ENCODE peak calls at places on chromosomes 2 and 18, in seven cellular contexts. U, P, W, B, X, V and Q are unnamed samples.
A peak's percentile ranks its signal among the peaks of the same experiment; 100 is the strongest.

GRCh38 chr2:54331095-54331835 is 75.2 kb upstream of the TSPYL6 start:
- DNase-seq in V (no peak), W (no peak), X (no peak), U (peak; percentile 14), B (no peak), P (no peak), Q (no peak)

GRCh38 chr2:206610451-206610850 is 31.8 kb upstream of the FAM237A start:
- DNase-seq in V (no peak), P (no peak), B (no peak), X (no peak), W (no peak), U (no peak), Q (no peak)

GRCh38 chr2:214810670-214811069 is 1.2 kb upstream of the BARD1 start:
- DNase-seq in U (no peak), W (no peak), V (no peak), X (peak; percentile 45), P (no peak), B (no peak), Q (no peak)

GRCh38 chr2:35408320-35408719 is 947.3 kb upstream of the CRIM1 start:
- DNase-seq in P (no peak), V (no peak), B (no peak), U (no peak), W (no peak), X (no peak), Q (no peak)

GRCh38 chr2:180145163-180145562 is 138.1 kb upstream of the CWC22 start:
- DNase-seq in P (no peak), V (no peak), X (no peak), U (no peak), W (no peak), B (no peak), Q (no peak)

GRCh38 chr2:109265953-109266352 is 136.9 kb downstream of the SH3RF3 start:
- DNase-seq in P (no peak), V (no peak), U (no peak), W (no peak), B (no peak), X (no peak), Q (no peak)

GRCh38 chr2:51795248-51795888 is 763.4 kb upstream of the NRXN1 start:
- DNase-seq in P (no peak), W (peak; percentile 19), X (no peak), V (no peak), U (no peak), B (no peak), Q (no peak)

GRCh38 chr2:189901664-189902063 is 117.4 kb downstream of the PMS1 start:
- DNase-seq in U (no peak), W (no peak), X (no peak), V (no peak), B (no peak), P (no peak), Q (no peak)

GRCh38 chr2:61135510-61135909 is 26.5 kb upstream of the C2orf74 start:
- DNase-seq in P (no peak), W (peak; percentile 61), B (peak; percentile 41), X (no peak), V (peak; percentile 24), U (no peak), Q (peak; percentile 42)

GRCh38 chr2:9565436-9566153 is 10.0 kb upstream of the ADAM17 start:
- DNase-seq in U (no peak), V (peak; percentile 86), W (peak; percentile 85), B (peak; percentile 91), P (no peak), X (no peak), Q (peak; percentile 91)

GRCh38 chr2:179250084-179250483 is 14.5 kb downstream of the SESTD1 start:
- DNase-seq in B (no peak), U (no peak), V (no peak), W (no peak), X (no peak), P (no peak), Q (no peak)

GRCh38 chr2:42456126-42456839 is 37.5 kb downstream of the KCNG3 start:
- DNase-seq in X (no peak), W (no peak), U (no peak), P (no peak), B (no peak), V (no peak), Q (no peak)

GRCh38 chr2:235740821-235741220 is 247.0 kb downstream of the AGAP1 start:
- DNase-seq in V (no peak), U (no peak), B (no peak), X (no peak), W (peak; percentile 22), P (no peak), Q (no peak)

GRCh38 chr2:52572469-52572894 is 1195.1 kb upstream of the CHAC2 start:
- DNase-seq in X (no peak), P (no peak), W (no peak), B (no peak), V (no peak), U (no peak), Q (no peak)

GRCh38 chr2:204264068-204264693 is 281.1 kb upstream of the PARD3B start:
- DNase-seq in V (no peak), P (no peak), W (no peak), B (no peak), X (no peak), U (no peak), Q (no peak)

GRCh38 chr2:56313541-56313940 is 129.8 kb downstream of the CCDC85A start:
- DNase-seq in P (no peak), W (no peak), U (no peak), X (no peak), V (no peak), B (no peak), Q (peak; percentile 35)

GRCh38 chr18:63567276-63567675 is 19.9 kb upstream of the SERPINB13 start:
- DNase-seq in W (no peak), P (no peak), V (no peak), X (no peak), B (no peak), U (no peak), Q (no peak)

GRCh38 chr2:22124003-22124402 is 1000.2 kb downstream of the TDRD15 start:
- DNase-seq in V (no peak), P (no peak), U (no peak), X (no peak), W (peak; percentile 18), B (no peak), Q (no peak)

GRCh38 chr2:11109002-11109401 is 46.3 kb upstream of the SLC66A3 start:
- DNase-seq in B (no peak), X (no peak), P (no peak), W (no peak), U (no peak), V (no peak), Q (no peak)

GRCh38 chr18:77130229-77131099 is 2.1 kb downstream of the MBP start:
- DNase-seq in V (no peak), B (no peak), P (peak; percentile 48), W (no peak), U (no peak), X (peak; percentile 45), Q (no peak)

GRCh38 chr2:209977386-209978239 is 24.8 kb upstream of the RPE start:
- DNase-seq in X (no peak), U (peak; percentile 30), B (peak; percentile 20), P (no peak), W (peak; percentile 44), V (peak; percentile 10), Q (peak; percentile 17)

GRCh38 chr2:169005080-169005598 is 26.0 kb downstream of the ABCB11 start:
- DNase-seq in X (no peak), U (no peak), P (no peak), V (no peak), W (no peak), B (no peak), Q (no peak)

GRCh38 chr2:207087046-207087902 is 78.5 kb downstream of the KLF7 start:
- DNase-seq in W (no peak), B (no peak), X (no peak), V (no peak), U (no peak), P (no peak), Q (no peak)

GRCh38 chr18:73458186-73458964 is 590.6 kb upstream of the NETO1 start:
- DNase-seq in W (no peak), P (no peak), V (peak; percentile 24), B (peak; percentile 40), U (no peak), X (no peak), Q (peak; percentile 32)
- TF ChIP-seq CTCF in W (no peak), P (no peak), V (no peak), B (no peak), U (no peak), X (no peak), Q (no peak)

GRCh38 chr2:102387763-102388546 is 32.4 kb downstream of the IL18R1 start:
- DNase-seq in V (no peak), P (no peak), X (no peak), U (peak; percentile 48), B (no peak), W (no peak), Q (no peak)
- TF ChIP-seq CTCF in V (no peak), P (no peak), X (no peak), U (no peak), B (no peak), W (no peak), Q (no peak)

DNA sequence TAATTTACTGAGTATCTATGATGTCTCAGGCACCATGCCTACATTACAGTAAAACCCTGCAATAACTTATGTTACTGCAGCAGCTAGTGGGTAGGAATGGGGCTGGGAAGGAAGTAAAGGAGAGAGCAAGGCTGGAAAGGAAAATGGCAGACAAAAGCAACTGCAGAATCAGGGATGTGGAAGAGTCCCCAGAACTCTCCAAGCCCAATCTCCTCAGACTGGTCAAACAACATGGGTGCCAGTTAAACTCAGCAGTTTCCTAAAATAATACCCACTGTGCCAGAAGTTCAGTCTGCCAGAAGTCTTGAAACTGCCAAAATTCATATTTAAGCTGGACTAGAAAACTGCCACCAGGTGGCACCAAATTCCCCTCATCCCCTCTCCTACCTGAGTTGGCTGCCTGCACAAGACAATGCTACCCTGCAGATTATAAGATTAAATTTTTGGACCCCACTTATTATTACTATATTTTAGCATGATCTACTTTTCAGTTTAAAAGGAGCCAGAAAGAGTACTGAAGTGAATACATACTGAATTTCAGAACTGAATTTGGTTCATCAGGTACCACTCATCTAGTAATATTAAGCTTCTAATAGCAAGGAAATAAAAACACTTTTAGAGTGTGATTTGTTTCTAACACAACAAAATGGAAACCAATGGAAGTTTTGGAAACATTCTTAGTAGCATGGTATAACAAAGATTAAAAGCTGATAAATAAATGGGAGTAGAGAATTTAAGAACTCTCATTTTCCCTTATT is 86.8 kb upstream of the DNER start:
- DNase-seq in W (peak; percentile 69), V (no peak), U (peak; percentile 53), P (peak; percentile 75), B (peak; percentile 27), X (peak; percentile 52), Q (peak; percentile 22)
- TF ChIP-seq CTCF in W (peak; percentile 82), V (peak; percentile 70), U (peak; percentile 44), P (peak; percentile 87), B (peak; percentile 76), X (peak; percentile 73), Q (peak; percentile 88)

DNA sequence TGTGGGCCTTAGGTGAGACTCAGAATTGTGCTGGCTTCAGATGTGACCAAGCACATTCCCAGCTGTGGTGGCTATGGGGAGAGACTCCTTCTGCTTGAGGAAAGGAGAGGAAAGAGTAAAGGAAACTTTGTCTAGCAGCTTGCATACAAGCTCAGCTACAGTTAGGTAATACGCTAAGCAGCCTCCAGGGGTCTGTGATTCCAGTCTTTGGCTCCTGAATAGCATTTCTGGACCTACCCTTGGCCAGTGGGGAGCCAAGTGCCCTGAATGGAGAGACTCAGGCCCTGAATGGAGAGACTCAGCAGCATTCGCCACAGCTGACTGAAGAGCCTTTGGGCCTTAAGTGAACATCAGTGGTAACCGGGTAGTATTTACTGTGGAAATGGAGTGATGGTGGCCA is 227.4 kb upstream of the CDH7 start:
- DNase-seq in X (no peak), B (no peak), V (no peak), U (no peak), P (no peak), W (no peak), Q (no peak)
- TF ChIP-seq CTCF in X (no peak), B (no peak), V (no peak), U (no peak), P (no peak), W (no peak), Q (no peak)

GRCh38 chr2:17085803-17086202 is 420.2 kb upstream of the CYRIA start:
- DNase-seq in V (no peak), X (no peak), U (no peak), P (no peak), B (no peak), W (no peak), Q (no peak)
- TF ChIP-seq CTCF in V (no peak), X (no peak), U (no peak), P (no peak), B (no peak), W (no peak), Q (no peak)